ENCODE peak calls at places on chromosomes 13 and 19, in four cellular contexts. One of them, this sample, is unnamed.
A peak's percentile ranks its signal among the peaks of the same experiment; 100 is the strongest.

GRCh38 chr13:36919833-36920611 is at the start of gene SMAD9:
- DNase-seq in dorsolateral prefrontal cortex: peak; percentile 58
- DNase-seq in activated CD4-positive, CD25-positive, alpha-beta regulatory T cell treated with anti-CD3 and anti-CD28 coated beads, Interleukin-2, amount 50 U/mL, for 16 hours: no peak
- DNase-seq in central memory CD8-positive, alpha-beta T cell: no peak
- DNase-seq in this sample: no peak

GRCh38 chr13:27775943-27776342 is 16.3 kb upstream of the GSX1 start:
- DNase-seq in dorsolateral prefrontal cortex: no peak
- DNase-seq in activated CD4-positive, CD25-positive, alpha-beta regulatory T cell treated with anti-CD3 and anti-CD28 coated beads, Interleukin-2, amount 50 U/mL, for 16 hours: no peak
- DNase-seq in central memory CD8-positive, alpha-beta T cell: no peak
- DNase-seq in this sample: no peak

GRCh38 chr13:93116809-93117208 is 109.8 kb upstream of the GPC6 start:
- DNase-seq in activated CD4-positive, CD25-positive, alpha-beta regulatory T cell treated with anti-CD3 and anti-CD28 coated beads, Interleukin-2, amount 50 U/mL, for 16 hours: no peak
- DNase-seq in dorsolateral prefrontal cortex: no peak
- DNase-seq in central memory CD8-positive, alpha-beta T cell: no peak
- DNase-seq in this sample: no peak

GRCh38 chr13:70568571-70568970 is 460.3 kb upstream of the KLHL1 start:
- DNase-seq in activated CD4-positive, CD25-positive, alpha-beta regulatory T cell treated with anti-CD3 and anti-CD28 coated beads, Interleukin-2, amount 50 U/mL, for 16 hours: no peak
- DNase-seq in dorsolateral prefrontal cortex: no peak
- DNase-seq in central memory CD8-positive, alpha-beta T cell: no peak
- DNase-seq in this sample: peak; percentile 1

GRCh38 chr13:42233726-42234125 is 38.2 kb upstream of the AKAP11 start:
- DNase-seq in dorsolateral prefrontal cortex: no peak
- DNase-seq in central memory CD8-positive, alpha-beta T cell: no peak
- DNase-seq in activated CD4-positive, CD25-positive, alpha-beta regulatory T cell treated with anti-CD3 and anti-CD28 coated beads, Interleukin-2, amount 50 U/mL, for 16 hours: no peak
- DNase-seq in this sample: no peak

GRCh38 chr13:72384186-72384823 is 343.1 kb downstream of the MZT1 start:
- DNase-seq in central memory CD8-positive, alpha-beta T cell: no peak
- DNase-seq in dorsolateral prefrontal cortex: no peak
- DNase-seq in activated CD4-positive, CD25-positive, alpha-beta regulatory T cell treated with anti-CD3 and anti-CD28 coated beads, Interleukin-2, amount 50 U/mL, for 16 hours: no peak
- DNase-seq in this sample: no peak

GRCh38 chr13:44759222-44759721 is 183.1 kb upstream of the TSC22D1 start:
- DNase-seq in dorsolateral prefrontal cortex: no peak
- DNase-seq in central memory CD8-positive, alpha-beta T cell: no peak
- DNase-seq in activated CD4-positive, CD25-positive, alpha-beta regulatory T cell treated with anti-CD3 and anti-CD28 coated beads, Interleukin-2, amount 50 U/mL, for 16 hours: no peak
- DNase-seq in this sample: no peak

GRCh38 chr13:110471156-110471832 is 90.2 kb downstream of the RAB20 start:
- DNase-seq in dorsolateral prefrontal cortex: no peak
- DNase-seq in activated CD4-positive, CD25-positive, alpha-beta regulatory T cell treated with anti-CD3 and anti-CD28 coated beads, Interleukin-2, amount 50 U/mL, for 16 hours: no peak
- DNase-seq in central memory CD8-positive, alpha-beta T cell: no peak
- DNase-seq in this sample: peak; percentile 69

GRCh38 chr13:75618308-75618707 is 17.8 kb upstream of the LMO7 start:
- DNase-seq in dorsolateral prefrontal cortex: no peak
- DNase-seq in activated CD4-positive, CD25-positive, alpha-beta regulatory T cell treated with anti-CD3 and anti-CD28 coated beads, Interleukin-2, amount 50 U/mL, for 16 hours: no peak
- DNase-seq in central memory CD8-positive, alpha-beta T cell: no peak
- DNase-seq in this sample: no peak

GRCh38 chr19:18832331-18833140 is 777 bp downstream of the UPF1 start:
- DNase-seq in central memory CD8-positive, alpha-beta T cell: no peak
- DNase-seq in dorsolateral prefrontal cortex: no peak
- DNase-seq in activated CD4-positive, CD25-positive, alpha-beta regulatory T cell treated with anti-CD3 and anti-CD28 coated beads, Interleukin-2, amount 50 U/mL, for 16 hours: no peak
- DNase-seq in this sample: no peak

GRCh38 chr19:18173054-18173571 is 500 bp upstream of the IFI30 start:
- DNase-seq in central memory CD8-positive, alpha-beta T cell: no peak
- DNase-seq in dorsolateral prefrontal cortex: no peak
- DNase-seq in activated CD4-positive, CD25-positive, alpha-beta regulatory T cell treated with anti-CD3 and anti-CD28 coated beads, Interleukin-2, amount 50 U/mL, for 16 hours: no peak
- DNase-seq in this sample: no peak

GRCh38 chr13:62512194-62513141 is 1096.8 kb upstream of the PCDH20 start:
- DNase-seq in activated CD4-positive, CD25-positive, alpha-beta regulatory T cell treated with anti-CD3 and anti-CD28 coated beads, Interleukin-2, amount 50 U/mL, for 16 hours: no peak
- DNase-seq in dorsolateral prefrontal cortex: no peak
- DNase-seq in central memory CD8-positive, alpha-beta T cell: no peak
- DNase-seq in this sample: peak; percentile 39

GRCh38 chr19:4497770-4498389 is 20.4 kb downstream of the PLIN4 start:
- DNase-seq in central memory CD8-positive, alpha-beta T cell: no peak
- DNase-seq in dorsolateral prefrontal cortex: no peak
- DNase-seq in activated CD4-positive, CD25-positive, alpha-beta regulatory T cell treated with anti-CD3 and anti-CD28 coated beads, Interleukin-2, amount 50 U/mL, for 16 hours: no peak
- DNase-seq in this sample: no peak

GRCh38 chr13:35978607-35979316 is 152.4 kb downstream of the DCLK1 start:
- DNase-seq in central memory CD8-positive, alpha-beta T cell: no peak
- DNase-seq in activated CD4-positive, CD25-positive, alpha-beta regulatory T cell treated with anti-CD3 and anti-CD28 coated beads, Interleukin-2, amount 50 U/mL, for 16 hours: no peak
- DNase-seq in dorsolateral prefrontal cortex: no peak
- DNase-seq in this sample: no peak

GRCh38 chr13:39815345-39816111 is 160.1 kb downstream of the COG6 start:
- DNase-seq in dorsolateral prefrontal cortex: no peak
- DNase-seq in activated CD4-positive, CD25-positive, alpha-beta regulatory T cell treated with anti-CD3 and anti-CD28 coated beads, Interleukin-2, amount 50 U/mL, for 16 hours: no peak
- DNase-seq in central memory CD8-positive, alpha-beta T cell: no peak
- DNase-seq in this sample: no peak

GRCh38 chr13:108629353-108629752 is at the start of gene MYO16:
- DNase-seq in central memory CD8-positive, alpha-beta T cell: no peak
- DNase-seq in activated CD4-positive, CD25-positive, alpha-beta regulatory T cell treated with anti-CD3 and anti-CD28 coated beads, Interleukin-2, amount 50 U/mL, for 16 hours: no peak
- DNase-seq in dorsolateral prefrontal cortex: no peak
- DNase-seq in this sample: no peak

GRCh38 chr13:62684359-62684758 is 1268.7 kb upstream of the PCDH20 start:
- DNase-seq in activated CD4-positive, CD25-positive, alpha-beta regulatory T cell treated with anti-CD3 and anti-CD28 coated beads, Interleukin-2, amount 50 U/mL, for 16 hours: no peak
- DNase-seq in dorsolateral prefrontal cortex: no peak
- DNase-seq in central memory CD8-positive, alpha-beta T cell: no peak
- DNase-seq in this sample: no peak

GRCh38 chr19:33557720-33558119 is 36.1 kb upstream of the PEPD start:
- DNase-seq in activated CD4-positive, CD25-positive, alpha-beta regulatory T cell treated with anti-CD3 and anti-CD28 coated beads, Interleukin-2, amount 50 U/mL, for 16 hours: no peak
- DNase-seq in central memory CD8-positive, alpha-beta T cell: no peak
- DNase-seq in dorsolateral prefrontal cortex: peak; percentile 27
- DNase-seq in this sample: no peak

GRCh38 chr19:1417681-1418493 is 10.5 kb downstream of the DAZAP1 start:
- DNase-seq in dorsolateral prefrontal cortex: no peak
- DNase-seq in activated CD4-positive, CD25-positive, alpha-beta regulatory T cell treated with anti-CD3 and anti-CD28 coated beads, Interleukin-2, amount 50 U/mL, for 16 hours: no peak
- DNase-seq in central memory CD8-positive, alpha-beta T cell: no peak
- DNase-seq in this sample: no peak

GRCh38 chr19:45331411-45331810 is 8.7 kb upstream of the CKM start:
- DNase-seq in activated CD4-positive, CD25-positive, alpha-beta regulatory T cell treated with anti-CD3 and anti-CD28 coated beads, Interleukin-2, amount 50 U/mL, for 16 hours: no peak
- DNase-seq in dorsolateral prefrontal cortex: no peak
- DNase-seq in central memory CD8-positive, alpha-beta T cell: no peak
- DNase-seq in this sample: no peak

GRCh38 chr13:64529874-64530485 is 2700.2 kb downstream of the PCDH9 start:
- DNase-seq in central memory CD8-positive, alpha-beta T cell: no peak
- DNase-seq in dorsolateral prefrontal cortex: no peak
- DNase-seq in activated CD4-positive, CD25-positive, alpha-beta regulatory T cell treated with anti-CD3 and anti-CD28 coated beads, Interleukin-2, amount 50 U/mL, for 16 hours: no peak
- DNase-seq in this sample: no peak

GRCh38 chr13:113759525-113760137 is 605 bp downstream of the TMEM255B start:
- DNase-seq in dorsolateral prefrontal cortex: no peak
- DNase-seq in central memory CD8-positive, alpha-beta T cell: no peak
- DNase-seq in activated CD4-positive, CD25-positive, alpha-beta regulatory T cell treated with anti-CD3 and anti-CD28 coated beads, Interleukin-2, amount 50 U/mL, for 16 hours: no peak
- DNase-seq in this sample: no peak

GRCh38 chr13:51976423-51976822 is 34.8 kb downstream of the ATP7B start:
- DNase-seq in central memory CD8-positive, alpha-beta T cell: no peak
- DNase-seq in activated CD4-positive, CD25-positive, alpha-beta regulatory T cell treated with anti-CD3 and anti-CD28 coated beads, Interleukin-2, amount 50 U/mL, for 16 hours: no peak
- DNase-seq in dorsolateral prefrontal cortex: no peak
- DNase-seq in this sample: no peak

GRCh38 chr13:40401911-40402776 is 264.3 kb downstream of the FOXO1 start:
- DNase-seq in central memory CD8-positive, alpha-beta T cell: no peak
- DNase-seq in activated CD4-positive, CD25-positive, alpha-beta regulatory T cell treated with anti-CD3 and anti-CD28 coated beads, Interleukin-2, amount 50 U/mL, for 16 hours: no peak
- DNase-seq in dorsolateral prefrontal cortex: peak; percentile 70
- DNase-seq in this sample: peak; percentile 64

GRCh38 chr19:18674616-18675015 is 8.9 kb upstream of the CRTC1 start:
- DNase-seq in activated CD4-positive, CD25-positive, alpha-beta regulatory T cell treated with anti-CD3 and anti-CD28 coated beads, Interleukin-2, amount 50 U/mL, for 16 hours: no peak
- DNase-seq in central memory CD8-positive, alpha-beta T cell: no peak
- DNase-seq in dorsolateral prefrontal cortex: peak; percentile 75
- DNase-seq in this sample: no peak

GRCh38 chr13:45564108-45564507 is 51.4 kb downstream of the ERICH6B start:
- DNase-seq in dorsolateral prefrontal cortex: no peak
- DNase-seq in central memory CD8-positive, alpha-beta T cell: no peak
- DNase-seq in activated CD4-positive, CD25-positive, alpha-beta regulatory T cell treated with anti-CD3 and anti-CD28 coated beads, Interleukin-2, amount 50 U/mL, for 16 hours: no peak
- DNase-seq in this sample: no peak

GRCh38 chr13:110434629-110435028 is 126.9 kb downstream of the RAB20 start:
- DNase-seq in dorsolateral prefrontal cortex: no peak
- DNase-seq in central memory CD8-positive, alpha-beta T cell: no peak
- DNase-seq in activated CD4-positive, CD25-positive, alpha-beta regulatory T cell treated with anti-CD3 and anti-CD28 coated beads, Interleukin-2, amount 50 U/mL, for 16 hours: no peak
- DNase-seq in this sample: no peak

GRCh38 chr13:40402931-40403412 is 263.5 kb downstream of the FOXO1 start:
- DNase-seq in dorsolateral prefrontal cortex: no peak
- DNase-seq in activated CD4-positive, CD25-positive, alpha-beta regulatory T cell treated with anti-CD3 and anti-CD28 coated beads, Interleukin-2, amount 50 U/mL, for 16 hours: no peak
- DNase-seq in central memory CD8-positive, alpha-beta T cell: no peak
- DNase-seq in this sample: no peak

This sample was measured in GM12864.